ENCODE peak calls at places on chromosome 11, in seven cellular contexts. V is neural progenitor cell, T is fibroblast of lung, F is heart right ventricle, I is cardiac muscle cell, L is vagina, U is sigmoid colon. Q is an unnamed sample.
A peak's percentile ranks its signal among the peaks of the same experiment; 100 is the strongest.

GRCh38 chr11:13215157-13215556 is 62.4 kb upstream of the BMAL1 start:
- DNase-seq in V (no peak), T (peak; percentile 88), F (no peak), I (no peak), L (no peak), U (no peak), Q (no peak)

GRCh38 chr11:67586568-67587250 is 3.1 kb downstream of the GSTP1 start:
- DNase-seq in V (no peak), T (no peak), F (no peak), I (no peak), L (no peak), U (no peak), Q (no peak)

GRCh38 chr11:95299078-95299611 is 68.1 kb upstream of the SESN3 start:
- DNase-seq in V (no peak), T (peak; percentile 85), F (no peak), I (no peak), L (no peak), U (no peak), Q (no peak)

GRCh38 chr11:44708063-44708462 is 18.7 kb upstream of the TSPAN18 start:
- DNase-seq in V (no peak), T (no peak), F (peak; percentile 34), I (peak; percentile 74), L (no peak), U (no peak), Q (no peak)

GRCh38 chr11:50267851-50268250 is 235.2 kb downstream of the OR4C45 start:
- DNase-seq in V (no peak), T (no peak), F (no peak), I (no peak), L (no peak), U (no peak), Q (peak; percentile 16)

GRCh38 chr11:107427569-107428180 is 29.9 kb downstream of the CWF19L2 start:
- DNase-seq in V (no peak), T (peak; percentile 69), F (no peak), I (peak; percentile 6), L (no peak), U (no peak), Q (no peak)

GRCh38 chr11:102680945-102681344 is 24.6 kb downstream of the MMP27 start:
- DNase-seq in V (no peak), T (peak; percentile 12), F (no peak), I (peak; percentile 16), L (no peak), U (peak; percentile 82), Q (no peak)

GRCh38 chr11:93740802-93741093 is 547 bp downstream of the TAF1D start:
- DNase-seq in V (peak; percentile 72), T (peak; percentile 57), F (peak; percentile 44), I (peak; percentile 79), L (no peak), U (peak; percentile 79), Q (peak; percentile 48)

GRCh38 chr11:116219171-116219635 is 553.6 kb downstream of the BUD13 start:
- DNase-seq in V (no peak), T (peak; percentile 31), F (peak; percentile 28), I (no peak), L (no peak), U (no peak), Q (no peak)

GRCh38 chr11:112219476-112220232 is 6.6 kb upstream of the PTS start:
- DNase-seq in V (peak; percentile 72), T (peak; percentile 57), F (peak; percentile 54), I (peak; percentile 87), L (no peak), U (peak; percentile 56), Q (peak; percentile 74)

GRCh38 chr11:108624196-108624925 is 30.8 kb upstream of the EXPH5 start:
- DNase-seq in V (no peak), T (no peak), F (no peak), I (no peak), L (no peak), U (no peak), Q (no peak)

GRCh38 chr11:130123414-130124040 is 36.1 kb upstream of the ST14 start:
- DNase-seq in V (no peak), T (no peak), F (no peak), I (no peak), L (no peak), U (no peak), Q (no peak)
- H3K36me3 ChIP-seq in V (no peaks in the 10 kb centered on the region), T (peaks cover 11% of the 10 kb centered on the region), F (peaks cover 27% of the 10 kb centered on the region), I (peaks cover 32% of the 10 kb centered on the region), L (peaks cover 32% of the 10 kb centered on the region), U (peaks cover 60% of the 10 kb centered on the region), Q (peaks cover 29% of the 10 kb centered on the region)

DNA sequence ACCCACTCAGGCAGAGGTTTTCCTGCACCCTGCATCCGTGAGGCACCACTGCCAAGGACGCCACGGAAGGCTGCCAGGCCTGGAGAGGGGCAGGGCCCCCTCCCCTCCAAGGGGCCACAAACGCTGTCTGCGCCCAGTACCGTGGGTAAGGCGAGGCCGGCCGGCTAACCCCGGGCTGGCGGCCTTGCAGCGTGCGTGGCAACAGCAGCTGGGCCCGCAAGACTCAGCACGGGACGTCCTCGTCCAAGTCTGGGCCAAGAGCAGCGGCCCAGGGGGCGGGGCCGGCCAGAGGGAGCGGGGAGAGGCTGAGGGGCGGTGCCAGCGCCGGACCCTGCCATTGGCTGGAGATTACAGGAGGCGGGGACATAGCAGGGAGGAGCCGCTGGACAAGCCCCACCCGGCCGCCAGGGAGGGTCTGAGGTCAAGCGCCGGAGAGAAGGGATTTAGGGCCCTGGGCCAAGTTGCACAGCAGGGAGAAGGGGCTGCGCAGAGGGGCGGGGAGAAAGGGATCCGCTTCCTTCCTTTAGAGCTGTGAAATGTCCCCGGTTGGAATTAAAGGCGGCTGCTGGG is 16.0 kb downstream of the SLC43A1 start:
- DNase-seq in V (peak; percentile 96), T (peak; percentile 85), F (peak; percentile 97), I (peak; percentile 99), L (no peak), U (peak; percentile 99), Q (peak; percentile 100)
- H3K4me3 ChIP-seq in V (peak overlapping the region; percentile 30), T (peak overlapping the region; percentile 27), F (peak overlapping the region; percentile 47), I (no peak overlapping the region), L (peak overlapping the region; percentile 33), U (peak overlapping the region; percentile 43), Q (peak overlapping the region; percentile 24)

GRCh38 chr11:123033895-123034294 is 28.0 kb downstream of the HSPA8 start:
- DNase-seq in V (peak; percentile 23), T (no peak), F (no peak), I (peak; percentile 57), L (no peak), U (no peak), Q (peak; percentile 59)
- H3K27me3 ChIP-seq in V (no peaks in the 10 kb centered on the region), T (no peaks in the 10 kb centered on the region), F (no peaks in the 10 kb centered on the region), I (no peaks in the 10 kb centered on the region), L (no peaks in the 10 kb centered on the region), U (no peaks in the 10 kb centered on the region), Q (no peaks in the 10 kb centered on the region)

DNA sequence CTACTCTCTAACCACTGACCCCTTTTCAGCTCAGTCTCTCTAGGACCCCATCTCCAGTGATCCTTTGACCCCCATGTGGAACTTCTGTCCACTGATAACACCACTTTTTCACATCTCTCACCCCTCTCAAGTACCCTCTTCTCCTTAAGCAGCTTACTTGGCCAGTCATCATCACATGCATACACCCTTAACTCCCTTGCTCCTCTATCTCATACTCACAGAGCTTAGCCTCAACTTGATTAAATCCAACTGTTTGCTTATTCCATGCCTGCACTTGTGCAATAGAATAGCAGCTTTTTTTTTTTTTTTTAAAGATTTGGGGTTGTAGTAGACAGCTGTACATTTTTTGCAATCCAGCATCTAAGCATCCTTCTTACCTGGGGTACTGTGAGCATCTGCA is 22.2 kb downstream of the AQP11 start:
- DNase-seq in V (no peak), T (no peak), F (no peak), I (no peak), L (no peak), U (no peak), Q (no peak)
- H3K36me3 ChIP-seq in V (peaks cover 5% of the 10 kb centered on the region), T (peaks cover 5% of the 10 kb centered on the region), F (peaks cover 10% of the 10 kb centered on the region), I (peaks cover 27% of the 10 kb centered on the region), L (peaks cover 18% of the 10 kb centered on the region), U (peaks cover 79% of the 10 kb centered on the region), Q (peaks cover 14% of the 10 kb centered on the region)

Q was measured in H7.